ENCODE peak calls at places on chromosomes 2 and 18, in nine cellular contexts. J, G, X, D, Z, B, O, P and U are unnamed samples.

GRCh38 chr2:25417715-25418369 is 76.1 kb upstream of the DNMT3A start:
- DNase-seq in J (no peak), G (no peak), X (no peak), D (no peak), Z (no peak), B (no peak), O (no peak), P (no peak), U (no peak)

GRCh38 chr18:76941284-76941683 is 118.9 kb downstream of the ZNF236 start:
- DNase-seq in J (no peak), G (no peak), X (no peak), D (no peak), Z (no peak), B (no peak), O (no peak), P (no peak), U (no peak)

GRCh38 chr2:190079160-190079559 is 16.6 kb upstream of the MSTN start:
- DNase-seq in J (no peak), G (no peak), X (no peak), D (no peak), Z (no peak), B (no peak), O (no peak), P (no peak), U (no peak)

GRCh38 chr2:75986617-75987016 is 275.9 kb upstream of the GCFC2 start:
- DNase-seq in J (no peak), G (no peak), X (no peak), D (no peak), Z (no peak), B (no peak), O (no peak), P (no peak), U (no peak)

GRCh38 chr2:44459754-44460153 is 98.0 kb downstream of the CAMKMT start:
- DNase-seq in J (no peak), G (no peak), X (no peak), D (no peak), Z (no peak), B (no peak), O (no peak), P (no peak), U (no peak)

GRCh38 chr2:205245652-205246051 is 436.6 kb upstream of the NRP2 start:
- DNase-seq in J (no peak), G (no peak), X (no peak), D (peak; percentile 47), Z (no peak), B (peak; percentile 47), O (no peak), P (no peak), U (no peak)

GRCh38 chr2:206260427-206261012 is 13.9 kb upstream of the ZDBF2 start:
- DNase-seq in J (no peak), G (no peak), X (no peak), D (peak; percentile 56), Z (no peak), B (peak; percentile 39), O (peak; percentile 29), P (no peak), U (no peak)

GRCh38 chr2:65710779-65711295 is 278.4 kb upstream of the SPRED2 start:
- DNase-seq in J (no peak), G (no peak), X (no peak), D (no peak), Z (no peak), B (peak; percentile 32), O (no peak), P (no peak), U (peak; percentile 31)

GRCh38 chr2:219552382-219553167 is 8.7 kb downstream of the TMEM198 start:
- DNase-seq in J (peak; percentile 68), G (peak; percentile 84), X (peak; percentile 84), D (peak; percentile 83), Z (peak; percentile 67), B (peak; percentile 84), O (peak; percentile 79), P (peak; percentile 100), U (no peak)

GRCh38 chr18:28032177-28032576 is 144.8 kb downstream of the CDH2 start:
- DNase-seq in J (no peak), G (no peak), X (no peak), D (no peak), Z (no peak), B (peak; percentile 12), O (no peak), P (no peak), U (no peak)

GRCh38 chr2:213148572-213149331 is 2.7 kb downstream of the IKZF2 start:
- DNase-seq in J (no peak), G (no peak), X (no peak), D (no peak), Z (no peak), B (no peak), O (no peak), P (no peak), U (no peak)

GRCh38 chr2:219037783-219038549 is 3.4 kb downstream of the CFAP65 start:
- DNase-seq in J (no peak), G (no peak), X (no peak), D (no peak), Z (no peak), B (no peak), O (no peak), P (no peak), U (no peak)

GRCh38 chr2:127324635-127325034 is 30.7 kb upstream of the ERCC3 start:
- DNase-seq in J (no peak), G (no peak), X (no peak), D (peak; percentile 79), Z (no peak), B (peak; percentile 50), O (peak; percentile 33), P (no peak), U (peak; percentile 79)

GRCh38 chr2:43818761-43819160 is 19.9 kb downstream of the ABCG5 start:
- DNase-seq in J (no peak), G (no peak), X (no peak), D (peak; percentile 76), Z (no peak), B (peak; percentile 42), O (no peak), P (no peak), U (peak; percentile 75)

GRCh38 chr18:4353853-4354418 is 101.2 kb downstream of the DLGAP1 start:
- DNase-seq in J (no peak), G (no peak), X (no peak), D (no peak), Z (no peak), B (no peak), O (no peak), P (no peak), U (no peak)

GRCh38 chr2:118430510-118431187 is 342.4 kb downstream of the INSIG2 start:
- DNase-seq in J (no peak), G (no peak), X (no peak), D (no peak), Z (no peak), B (no peak), O (no peak), P (no peak), U (no peak)

GRCh38 chr2:158024288-158024898 is 77.3 kb upstream of the UPP2 start:
- DNase-seq in J (peak; percentile 18), G (peak; percentile 19), X (peak; percentile 43), D (peak; percentile 57), Z (peak; percentile 51), B (peak; percentile 52), O (peak; percentile 61), P (peak; percentile 79), U (peak; percentile 76)

GRCh38 chr18:62904396-62905285 is 189.3 kb downstream of the PHLPP1 start:
- DNase-seq in J (no peak), G (no peak), X (no peak), D (no peak), Z (no peak), B (no peak), O (no peak), P (no peak), U (no peak)

GRCh38 chr2:240558229-240558885 is 569 bp upstream of the ANKMY1 start:
- DNase-seq in J (no peak), G (no peak), X (no peak), D (no peak), Z (no peak), B (no peak), O (no peak), P (no peak), U (no peak)

GRCh38 chr18:40159141-40160017 is 1795.7 kb upstream of the PIK3C3 start:
- DNase-seq in J (no peak), G (no peak), X (no peak), D (peak; percentile 70), Z (no peak), B (no peak), O (peak; percentile 77), P (no peak), U (peak; percentile 82)

GRCh38 chr2:170966648-170967396 is 37.8 kb downstream of the GORASP2 start:
- DNase-seq in J (no peak), G (no peak), X (no peak), D (no peak), Z (no peak), B (no peak), O (peak; percentile 9), P (no peak), U (peak; percentile 35)

GRCh38 chr2:182101263-182101662 is 115.6 kb downstream of the PPP1R1C start:
- DNase-seq in J (no peak), G (no peak), X (no peak), D (no peak), Z (no peak), B (no peak), O (no peak), P (no peak), U (peak; percentile 49)

GRCh38 chr2:219274392-219274921 is 4.7 kb upstream of the DNAJB2 start:
- DNase-seq in J (no peak), G (peak; percentile 54), X (no peak), D (peak; percentile 70), Z (no peak), B (peak; percentile 86), O (no peak), P (no peak), U (no peak)

GRCh38 chr2:128095201-128095600 is 4.2 kb downstream of the UGGT1 start:
- DNase-seq in J (no peak), G (no peak), X (no peak), D (no peak), Z (no peak), B (no peak), O (no peak), P (no peak), U (no peak)

GRCh38 chr2:237452846-237453245 is 34.2 kb upstream of the MLPH start:
- DNase-seq in J (no peak), G (no peak), X (no peak), D (no peak), Z (no peak), B (no peak), O (no peak), P (no peak), U (no peak)

GRCh38 chr2:9570182-9571060 is 14.8 kb upstream of the ADAM17 start:
- DNase-seq in J (no peak), G (no peak), X (no peak), D (peak; percentile 64), Z (no peak), B (no peak), O (no peak), P (no peak), U (no peak)